ENCODE peak calls at places on chromosomes 1 and 21, in eight cellular contexts. Y, W, C, X, T, V, J and D are unnamed samples.

GRCh38 chr1:70899735-70900134 is 147.9 kb downstream of the PTGER3 start:
- DNase-seq in Y (no peak), X (no peak), C (no peak), T (no peak), W (no peak), V (no peak), J (no peak), D (no peak)

GRCh38 chr1:10771789-10772188 is 24.7 kb downstream of the CASZ1 start:
- DNase-seq in T (no peak), V (no peak), J (no peak), X (no peak), Y (no peak), C (no peak), W (no peak), D (no peak)

GRCh38 chr21:39144191-39144590 is 39.1 kb downstream of the PSMG1 start:
- DNase-seq in T (no peak), W (no peak), X (no peak), V (no peak), Y (no peak), C (no peak), J (no peak), D (no peak)

GRCh38 chr21:45421846-45422775 is 17.1 kb downstream of the COL18A1 start:
- DNase-seq in C (no peak), T (no peak), V (no peak), X (peak), Y (no peak), W (no peak), J (no peak), D (no peak)

GRCh38 chr1:241639040-241639652 is 1.0 kb downstream of the CHML start:
- DNase-seq in X (no peak), Y (no peak), V (no peak), J (no peak), T (no peak), W (no peak), C (no peak), D (peak)

GRCh38 chr1:66214901-66215300 is 319.1 kb upstream of the SGIP1 start:
- DNase-seq in V (no peak), T (no peak), J (no peak), W (no peak), Y (no peak), C (no peak), X (no peak), D (peak)

GRCh38 chr1:67771152-67771551 is 62.1 kb downstream of the GNG12 start:
- DNase-seq in V (no peak), J (no peak), T (no peak), X (no peak), Y (peak), C (no peak), W (no peak), D (peak)

GRCh38 chr1:159957824-159958268 is 3.8 kb upstream of the SLAMF9 start:
- DNase-seq in C (no peak), J (peak), T (peak), X (no peak), W (no peak), V (no peak), Y (no peak), D (no peak)

GRCh38 chr21:17679002-17679600 is 66.4 kb upstream of the BTG3 start:
- DNase-seq in C (no peak), T (no peak), X (no peak), V (no peak), J (no peak), W (peak), Y (peak), D (peak)

GRCh38 chr1:26951821-26952497 is 8.3 kb downstream of the KDF1 start:
- DNase-seq in T (no peak), W (no peak), X (no peak), C (no peak), Y (no peak), J (no peak), V (no peak), D (no peak)

DNA sequence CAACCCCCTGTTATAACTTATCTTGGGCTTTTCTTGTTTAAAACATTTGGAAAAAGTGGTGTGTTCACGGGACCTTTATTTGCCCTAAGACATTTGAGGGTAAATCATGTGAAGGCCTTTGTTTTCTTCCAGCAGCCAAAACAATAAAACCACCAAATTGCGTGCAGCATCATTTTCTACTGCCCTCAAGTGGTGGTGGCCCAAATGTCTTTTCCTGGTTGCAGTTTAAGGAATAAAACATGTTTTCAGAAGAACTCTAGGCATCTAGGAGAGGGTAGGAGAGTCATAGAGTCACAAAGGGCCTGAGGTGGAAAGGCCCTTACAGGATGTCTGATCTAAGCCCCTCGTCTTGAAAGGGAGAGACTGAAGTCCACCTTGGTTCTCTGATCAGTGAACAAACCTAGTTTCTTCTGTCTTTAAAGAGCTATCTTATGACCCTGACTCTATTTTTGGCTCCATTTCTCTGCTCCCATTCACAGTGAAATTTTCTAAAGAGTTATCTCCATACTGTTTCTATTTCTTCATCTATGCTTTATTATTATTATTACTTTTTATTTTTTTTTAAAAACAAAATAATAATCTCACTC is 16.0 kb upstream of the EPS15 start:
- DNase-seq in V (no peak), T (no peak), Y (peak), C (peak), W (peak), J (peak), X (peak), D (peak)
- H3K27ac ChIP-seq in V (no peak), T (no peak), Y (no peak), C (peak), W (no peak), J (no peak), X (no peak), D (no peak)

DNA sequence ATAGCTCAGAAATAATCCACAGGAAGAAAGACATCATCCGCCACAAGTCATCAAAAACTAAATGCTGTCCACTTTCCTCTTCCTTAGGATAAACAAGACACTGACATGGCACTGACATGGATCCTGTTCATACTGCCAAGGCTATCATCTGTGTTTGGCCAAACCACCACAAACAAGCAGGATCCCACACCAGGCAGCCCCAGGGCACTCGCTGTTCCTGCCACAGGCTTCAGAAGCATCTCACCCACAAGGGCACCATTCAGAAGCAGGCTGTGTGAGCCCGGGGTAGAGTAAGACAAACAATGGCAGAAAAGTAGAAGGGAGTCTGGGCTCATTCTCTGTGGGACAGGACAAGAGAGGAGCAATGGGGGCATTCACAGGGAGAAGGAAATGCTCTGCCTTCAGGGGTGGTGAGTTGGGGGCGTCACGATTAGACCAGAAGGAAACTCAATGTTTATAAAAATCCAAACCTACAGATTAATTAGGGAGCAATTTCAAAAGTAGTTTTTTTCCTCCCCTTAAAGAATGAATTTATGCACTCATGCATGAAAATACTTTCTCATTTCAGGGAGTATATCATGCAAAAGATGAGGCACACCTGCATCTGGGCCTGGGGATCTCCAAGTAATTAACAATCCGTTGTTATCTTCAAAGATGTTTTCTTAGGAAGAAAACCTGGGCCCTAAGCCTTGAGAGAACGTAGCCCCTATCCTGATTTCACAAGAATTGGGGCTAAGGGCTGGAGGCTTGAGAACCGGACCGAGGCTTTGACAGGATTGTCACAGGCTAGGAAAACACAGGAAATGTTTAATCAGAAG is 43.3 kb upstream of the ATP1A1 start:
- DNase-seq in T (no peak), V (no peak), W (no peak), Y (no peak), X (no peak), C (peak), J (no peak), D (no peak)
- H3K27ac ChIP-seq in T (no peak), V (no peak), W (no peak), Y (no peak), X (no peak), C (peak), J (no peak), D (no peak)

GRCh38 chr21:42300956-42301355 is 14.3 kb downstream of the TFF3 start:
- DNase-seq in W (no peak), X (no peak), C (no peak), T (no peak), J (no peak), Y (no peak), V (no peak), D (no peak)
- H3K27ac ChIP-seq in W (no peak), X (no peak), C (no peak), T (peak), J (no peak), Y (no peak), V (no peak), D (no peak)

DNA sequence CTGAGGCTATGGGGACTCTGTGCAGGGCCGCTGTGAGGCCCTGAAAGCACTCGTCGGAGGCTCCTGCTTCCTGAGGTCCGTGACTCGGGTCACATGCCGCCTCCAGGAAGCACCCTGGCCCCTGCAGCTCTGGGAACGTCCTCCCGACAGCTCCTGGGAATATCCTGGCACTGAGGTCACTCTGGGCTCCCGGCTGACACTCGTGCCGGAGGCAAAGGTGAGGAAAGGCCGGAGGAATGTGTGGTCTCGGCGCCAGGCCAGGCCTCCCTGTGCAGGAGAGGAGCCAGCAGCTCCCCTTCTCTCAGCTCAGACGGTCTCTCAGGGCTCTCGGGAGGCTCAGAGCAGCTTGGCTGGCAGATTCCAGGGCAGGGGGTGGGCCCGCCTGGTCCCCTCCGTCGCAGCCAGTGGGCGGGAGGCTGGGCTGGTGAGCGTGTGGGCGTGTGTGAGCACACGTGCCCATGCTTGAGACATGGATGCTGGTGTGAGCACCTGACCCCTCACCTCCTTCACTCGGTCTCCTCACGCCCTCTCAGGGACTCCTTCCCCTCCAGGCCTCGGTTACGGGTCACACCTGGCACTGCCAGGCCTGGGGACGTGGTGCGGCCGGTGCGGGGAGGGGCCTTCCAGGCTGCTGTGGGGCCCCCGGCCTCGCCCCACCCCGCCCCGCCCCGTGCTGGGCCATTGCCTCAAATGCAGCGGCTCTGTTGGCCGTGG is 5.5 kb upstream of the RNF223 start:
- DNase-seq in W (peak), C (no peak), V (no peak), J (peak), Y (peak), X (peak), T (peak), D (peak)
- H3K27ac ChIP-seq in W (peak), C (no peak), V (no peak), J (no peak), Y (no peak), X (no peak), T (no peak), D (peak)